ENCODE peak calls at places on chromosome 21, in ten cellular contexts. One of them, this sample, is unnamed.

GRCh38 chr21:38392722-38393121 is 105.6 kb downstream of the ERG start:
- DNase-seq in HCT116: no peak
- DNase-seq in ovary: no peak
- DNase-seq in CD8-positive, alpha-beta T cell: no peak
- DNase-seq in CD8-positive, alpha-beta memory T cell: no peak
- DNase-seq in adrenal gland: no peak
- DNase-seq in left ventricle myocardium inferior: no peak
- DNase-seq in esophagus squamous epithelium: no peak
- DNase-seq in lung: no peak
- DNase-seq in ascending aorta: no peak
- DNase-seq in this sample: no peak

GRCh38 chr21:22585558-22585957 is 1587.3 kb downstream of the NCAM2 start:
- DNase-seq in HCT116: no peak
- DNase-seq in ovary: no peak
- DNase-seq in CD8-positive, alpha-beta T cell: no peak
- DNase-seq in CD8-positive, alpha-beta memory T cell: no peak
- DNase-seq in adrenal gland: no peak
- DNase-seq in left ventricle myocardium inferior: no peak
- DNase-seq in esophagus squamous epithelium: no peak
- DNase-seq in lung: no peak
- DNase-seq in ascending aorta: no peak
- DNase-seq in this sample: no peak

GRCh38 chr21:44085491-44086321 is 21.5 kb upstream of the PWP2 start:
- DNase-seq in HCT116: no peak
- DNase-seq in ovary: no peak
- DNase-seq in CD8-positive, alpha-beta T cell: no peak
- DNase-seq in CD8-positive, alpha-beta memory T cell: no peak
- DNase-seq in adrenal gland: peak; percentile 52
- DNase-seq in left ventricle myocardium inferior: peak; percentile 36
- DNase-seq in esophagus squamous epithelium: no peak
- DNase-seq in lung: no peak
- DNase-seq in ascending aorta: no peak
- DNase-seq in this sample: no peak

GRCh38 chr21:43893536-43894205 is 28.6 kb downstream of the AGPAT3 start:
- DNase-seq in HCT116: no peak
- DNase-seq in ovary: no peak
- DNase-seq in CD8-positive, alpha-beta T cell: no peak
- DNase-seq in CD8-positive, alpha-beta memory T cell: no peak
- DNase-seq in adrenal gland: peak; percentile 53
- DNase-seq in left ventricle myocardium inferior: no peak
- DNase-seq in esophagus squamous epithelium: no peak
- DNase-seq in lung: peak; percentile 51
- DNase-seq in ascending aorta: no peak
- DNase-seq in this sample: no peak

GRCh38 chr21:43370888-43371570 is 55.9 kb downstream of the SIK1 start:
- DNase-seq in HCT116: no peak
- DNase-seq in ovary: no peak
- DNase-seq in CD8-positive, alpha-beta T cell: no peak
- DNase-seq in CD8-positive, alpha-beta memory T cell: no peak
- DNase-seq in adrenal gland: no peak
- DNase-seq in left ventricle myocardium inferior: no peak
- DNase-seq in esophagus squamous epithelium: no peak
- DNase-seq in lung: no peak
- DNase-seq in ascending aorta: no peak
- DNase-seq in this sample: no peak

GRCh38 chr21:38041493-38041892 is 125.2 kb upstream of the KCNJ6 start:
- DNase-seq in HCT116: no peak
- DNase-seq in ovary: no peak
- DNase-seq in CD8-positive, alpha-beta T cell: no peak
- DNase-seq in CD8-positive, alpha-beta memory T cell: no peak
- DNase-seq in adrenal gland: no peak
- DNase-seq in left ventricle myocardium inferior: no peak
- DNase-seq in esophagus squamous epithelium: no peak
- DNase-seq in lung: no peak
- DNase-seq in ascending aorta: no peak
- DNase-seq in this sample: no peak

GRCh38 chr21:38386967-38387366 is 111.3 kb downstream of the ERG start:
- DNase-seq in HCT116: no peak
- DNase-seq in ovary: no peak
- DNase-seq in CD8-positive, alpha-beta T cell: no peak
- DNase-seq in CD8-positive, alpha-beta memory T cell: no peak
- DNase-seq in adrenal gland: no peak
- DNase-seq in left ventricle myocardium inferior: no peak
- DNase-seq in esophagus squamous epithelium: no peak
- DNase-seq in lung: no peak
- DNase-seq in ascending aorta: no peak
- DNase-seq in this sample: no peak

GRCh38 chr21:16309250-16309971 is 579.6 kb downstream of the USP25 start:
- DNase-seq in HCT116: no peak
- DNase-seq in ovary: peak; percentile 57
- DNase-seq in CD8-positive, alpha-beta T cell: no peak
- DNase-seq in CD8-positive, alpha-beta memory T cell: no peak
- DNase-seq in adrenal gland: no peak
- DNase-seq in left ventricle myocardium inferior: no peak
- DNase-seq in esophagus squamous epithelium: no peak
- DNase-seq in lung: no peak
- DNase-seq in ascending aorta: no peak
- DNase-seq in this sample: no peak

GRCh38 chr21:36881223-36881622 is 85.2 kb downstream of the HLCS start:
- DNase-seq in HCT116: no peak
- DNase-seq in ovary: no peak
- DNase-seq in CD8-positive, alpha-beta T cell: no peak
- DNase-seq in CD8-positive, alpha-beta memory T cell: no peak
- DNase-seq in adrenal gland: no peak
- DNase-seq in left ventricle myocardium inferior: no peak
- DNase-seq in esophagus squamous epithelium: no peak
- DNase-seq in lung: no peak
- DNase-seq in ascending aorta: no peak
- DNase-seq in this sample: no peak

GRCh38 chr21:22827422-22827821 is 1829.2 kb downstream of the NCAM2 start:
- DNase-seq in HCT116: no peak
- DNase-seq in ovary: no peak
- DNase-seq in CD8-positive, alpha-beta T cell: no peak
- DNase-seq in CD8-positive, alpha-beta memory T cell: no peak
- DNase-seq in adrenal gland: no peak
- DNase-seq in left ventricle myocardium inferior: no peak
- DNase-seq in esophagus squamous epithelium: no peak
- DNase-seq in lung: no peak
- DNase-seq in ascending aorta: no peak
- DNase-seq in this sample: no peak

GRCh38 chr21:37757631-37758376 is 158.5 kb downstream of the KCNJ6 start:
- DNase-seq in HCT116: no peak
- DNase-seq in ovary: no peak
- DNase-seq in CD8-positive, alpha-beta T cell: no peak
- DNase-seq in CD8-positive, alpha-beta memory T cell: no peak
- DNase-seq in adrenal gland: no peak
- DNase-seq in left ventricle myocardium inferior: no peak
- DNase-seq in esophagus squamous epithelium: no peak
- DNase-seq in lung: no peak
- DNase-seq in ascending aorta: no peak
- DNase-seq in this sample: no peak

GRCh38 chr21:22575165-22575584 is 1577.0 kb downstream of the NCAM2 start:
- DNase-seq in HCT116: no peak
- DNase-seq in ovary: no peak
- DNase-seq in CD8-positive, alpha-beta T cell: no peak
- DNase-seq in CD8-positive, alpha-beta memory T cell: no peak
- DNase-seq in adrenal gland: no peak
- DNase-seq in left ventricle myocardium inferior: no peak
- DNase-seq in esophagus squamous epithelium: no peak
- DNase-seq in lung: no peak
- DNase-seq in ascending aorta: no peak
- DNase-seq in this sample: no peak

GRCh38 chr21:16420086-16420724 is 690.4 kb downstream of the USP25 start:
- DNase-seq in HCT116: no peak
- DNase-seq in ovary: peak; percentile 74
- DNase-seq in CD8-positive, alpha-beta T cell: no peak
- DNase-seq in CD8-positive, alpha-beta memory T cell: no peak
- DNase-seq in adrenal gland: peak; percentile 62
- DNase-seq in left ventricle myocardium inferior: peak; percentile 38
- DNase-seq in esophagus squamous epithelium: no peak
- DNase-seq in lung: peak; percentile 45
- DNase-seq in ascending aorta: no peak
- DNase-seq in this sample: no peak

GRCh38 chr21:30719401-30719800 is 824 bp upstream of the KRTAP21-3 start:
- DNase-seq in HCT116: no peak
- DNase-seq in ovary: no peak
- DNase-seq in CD8-positive, alpha-beta T cell: no peak
- DNase-seq in CD8-positive, alpha-beta memory T cell: no peak
- DNase-seq in adrenal gland: no peak
- DNase-seq in left ventricle myocardium inferior: no peak
- DNase-seq in esophagus squamous epithelium: no peak
- DNase-seq in lung: no peak
- DNase-seq in ascending aorta: no peak
- DNase-seq in this sample: no peak

GRCh38 chr21:34974162-34974981 is 74.7 kb downstream of the RUNX1 start:
- DNase-seq in HCT116: no peak
- DNase-seq in ovary: no peak
- DNase-seq in CD8-positive, alpha-beta T cell: peak; percentile 33
- DNase-seq in CD8-positive, alpha-beta memory T cell: peak; percentile 79
- DNase-seq in adrenal gland: no peak
- DNase-seq in left ventricle myocardium inferior: no peak
- DNase-seq in esophagus squamous epithelium: no peak
- DNase-seq in lung: no peak
- DNase-seq in ascending aorta: no peak
- DNase-seq in this sample: no peak

GRCh38 chr21:38120984-38121855 is 135.6 kb upstream of the KCNJ15 start:
- DNase-seq in HCT116: no peak
- DNase-seq in ovary: no peak
- DNase-seq in CD8-positive, alpha-beta T cell: no peak
- DNase-seq in CD8-positive, alpha-beta memory T cell: no peak
- DNase-seq in adrenal gland: no peak
- DNase-seq in left ventricle myocardium inferior: no peak
- DNase-seq in esophagus squamous epithelium: no peak
- DNase-seq in lung: no peak
- DNase-seq in ascending aorta: no peak
- DNase-seq in this sample: no peak

GRCh38 chr21:28196981-28197380 is 795.7 kb downstream of the LTN1 start:
- DNase-seq in HCT116: no peak
- DNase-seq in ovary: no peak
- DNase-seq in CD8-positive, alpha-beta T cell: no peak
- DNase-seq in CD8-positive, alpha-beta memory T cell: no peak
- DNase-seq in adrenal gland: no peak
- DNase-seq in left ventricle myocardium inferior: no peak
- DNase-seq in esophagus squamous epithelium: no peak
- DNase-seq in lung: no peak
- DNase-seq in ascending aorta: no peak
- DNase-seq in this sample: no peak

DNA sequence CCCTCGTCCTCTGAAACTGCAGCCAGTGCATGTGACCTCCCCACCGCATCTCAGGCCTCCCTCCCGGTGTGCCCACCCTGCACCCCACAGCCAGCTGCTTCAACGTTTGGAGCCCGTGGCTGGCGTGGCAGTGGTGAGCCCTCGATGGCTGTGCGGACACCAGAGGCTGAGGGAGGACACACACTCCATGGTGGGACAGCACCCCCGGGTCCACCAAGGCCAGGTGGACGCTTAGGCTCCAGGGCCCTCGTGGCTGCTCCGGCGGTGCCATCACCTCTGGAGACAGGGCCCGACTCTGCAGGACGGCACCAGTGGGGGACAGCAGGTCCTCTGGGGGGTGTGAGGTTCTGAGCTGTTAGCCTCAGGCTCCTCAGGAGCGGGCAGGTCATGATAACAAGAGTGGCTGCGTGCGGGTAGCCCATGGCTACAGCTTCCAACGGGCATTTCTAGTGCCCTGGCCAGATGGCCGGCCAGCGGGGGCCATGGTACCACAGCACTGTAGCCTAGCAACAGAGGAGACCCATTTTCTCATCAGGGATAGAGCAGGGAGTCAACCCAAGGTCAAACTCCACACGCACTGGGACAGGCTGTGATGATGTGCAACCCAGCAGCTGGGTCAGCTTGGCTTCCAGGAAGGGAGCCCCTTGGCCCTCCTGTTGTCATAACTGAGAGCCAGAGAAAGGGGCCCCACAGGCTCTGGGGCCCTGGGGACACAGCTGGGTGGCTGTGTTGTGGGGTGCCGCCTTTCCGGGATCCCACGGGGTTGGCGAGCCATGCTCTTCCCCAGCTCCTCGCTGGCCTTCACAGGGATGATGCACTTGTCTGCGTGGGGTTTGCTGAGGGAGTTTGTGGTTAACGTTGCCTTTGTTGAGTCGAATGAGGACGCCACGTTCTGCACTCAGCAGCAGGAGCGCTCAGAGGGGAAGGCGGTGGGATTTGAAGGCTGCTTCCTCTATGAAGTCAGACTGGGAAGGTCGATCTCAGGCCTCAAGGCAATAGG is 46.1 kb downstream of the COL18A1 start:
- DNase-seq in HCT116: no peak
- DNase-seq in ovary: no peak
- DNase-seq in CD8-positive, alpha-beta T cell: no peak
- DNase-seq in CD8-positive, alpha-beta memory T cell: no peak
- DNase-seq in adrenal gland: no peak
- DNase-seq in left ventricle myocardium inferior: peak; percentile 9
- DNase-seq in esophagus squamous epithelium: no peak
- DNase-seq in lung: no peak
- DNase-seq in ascending aorta: no peak
- DNase-seq in this sample: no peak
- H3K4me1 ChIP-seq in HCT116: peaks cover 7% of the 10 kb centered on the region
- H3K4me1 ChIP-seq in ovary: peaks cover 18% of the 10 kb centered on the region
- H3K4me1 ChIP-seq in CD8-positive, alpha-beta T cell: no peaks in the 10 kb centered on the region
- H3K4me1 ChIP-seq in CD8-positive, alpha-beta memory T cell: no peaks in the 10 kb centered on the region
- H3K4me1 ChIP-seq in adrenal gland: no peaks in the 10 kb centered on the region
- H3K4me1 ChIP-seq in left ventricle myocardium inferior: peaks cover 29% of the 10 kb centered on the region
- H3K4me1 ChIP-seq in esophagus squamous epithelium: peaks cover 32% of the 10 kb centered on the region
- H3K4me1 ChIP-seq in lung: peaks cover 5% of the 10 kb centered on the region
- H3K4me1 ChIP-seq in ascending aorta: peaks cover 21% of the 10 kb centered on the region
- H3K4me1 ChIP-seq in this sample: peaks cover 28% of the 10 kb centered on the region

GRCh38 chr21:29697555-29698193 is 242.1 kb downstream of the GRIK1 start:
- DNase-seq in HCT116: no peak
- DNase-seq in ovary: no peak
- DNase-seq in CD8-positive, alpha-beta T cell: no peak
- DNase-seq in CD8-positive, alpha-beta memory T cell: no peak
- DNase-seq in adrenal gland: no peak
- DNase-seq in left ventricle myocardium inferior: no peak
- DNase-seq in esophagus squamous epithelium: no peak
- DNase-seq in lung: no peak
- DNase-seq in ascending aorta: no peak
- DNase-seq in this sample: no peak
- H3K4me1 ChIP-seq in HCT116: no peaks in the 10 kb centered on the region
- H3K4me1 ChIP-seq in ovary: no peaks in the 10 kb centered on the region
- H3K4me1 ChIP-seq in CD8-positive, alpha-beta T cell: no peaks in the 10 kb centered on the region
- H3K4me1 ChIP-seq in CD8-positive, alpha-beta memory T cell: no peaks in the 10 kb centered on the region
- H3K4me1 ChIP-seq in adrenal gland: no peaks in the 10 kb centered on the region
- H3K4me1 ChIP-seq in left ventricle myocardium inferior: no peaks in the 10 kb centered on the region
- H3K4me1 ChIP-seq in esophagus squamous epithelium: no peaks in the 10 kb centered on the region
- H3K4me1 ChIP-seq in lung: no peaks in the 10 kb centered on the region
- H3K4me1 ChIP-seq in ascending aorta: no peaks in the 10 kb centered on the region
- H3K4me1 ChIP-seq in this sample: no peaks in the 10 kb centered on the region

GRCh38 chr21:42061866-42062542 is 9.1 kb upstream of the UMODL1 start:
- DNase-seq in HCT116: no peak
- DNase-seq in ovary: no peak
- DNase-seq in CD8-positive, alpha-beta T cell: peak; percentile 66
- DNase-seq in CD8-positive, alpha-beta memory T cell: no peak
- DNase-seq in adrenal gland: no peak
- DNase-seq in left ventricle myocardium inferior: no peak
- DNase-seq in esophagus squamous epithelium: no peak
- DNase-seq in lung: no peak
- DNase-seq in ascending aorta: no peak
- DNase-seq in this sample: no peak
- H3K4me1 ChIP-seq in HCT116: peaks cover 8% of the 10 kb centered on the region
- H3K4me1 ChIP-seq in ovary: no peaks in the 10 kb centered on the region
- H3K4me1 ChIP-seq in CD8-positive, alpha-beta T cell: peaks cover 32% of the 10 kb centered on the region
- H3K4me1 ChIP-seq in CD8-positive, alpha-beta memory T cell: peaks cover 43% of the 10 kb centered on the region
- H3K4me1 ChIP-seq in adrenal gland: peaks cover 4% of the 10 kb centered on the region
- H3K4me1 ChIP-seq in left ventricle myocardium inferior: peaks cover 8% of the 10 kb centered on the region
- H3K4me1 ChIP-seq in esophagus squamous epithelium: peaks cover 28% of the 10 kb centered on the region
- H3K4me1 ChIP-seq in lung: peaks cover 9% of the 10 kb centered on the region
- H3K4me1 ChIP-seq in ascending aorta: peaks cover 12% of the 10 kb centered on the region
- H3K4me1 ChIP-seq in this sample: peaks cover 23% of the 10 kb centered on the region

GRCh38 chr21:26070121-26070520 is 100.4 kb downstream of the APP start:
- DNase-seq in HCT116: no peak
- DNase-seq in ovary: no peak
- DNase-seq in CD8-positive, alpha-beta T cell: no peak
- DNase-seq in CD8-positive, alpha-beta memory T cell: no peak
- DNase-seq in adrenal gland: no peak
- DNase-seq in left ventricle myocardium inferior: no peak
- DNase-seq in esophagus squamous epithelium: no peak
- DNase-seq in lung: no peak
- DNase-seq in ascending aorta: no peak
- DNase-seq in this sample: no peak
- H3K4me1 ChIP-seq in HCT116: no peaks in the 10 kb centered on the region
- H3K4me1 ChIP-seq in ovary: peaks cover 9% of the 10 kb centered on the region
- H3K4me1 ChIP-seq in CD8-positive, alpha-beta T cell: peaks cover 9% of the 10 kb centered on the region
- H3K4me1 ChIP-seq in CD8-positive, alpha-beta memory T cell: peaks cover 23% of the 10 kb centered on the region
- H3K4me1 ChIP-seq in adrenal gland: peaks cover 21% of the 10 kb centered on the region
- H3K4me1 ChIP-seq in left ventricle myocardium inferior: peaks cover 48% of the 10 kb centered on the region
- H3K4me1 ChIP-seq in esophagus squamous epithelium: no peaks in the 10 kb centered on the region
- H3K4me1 ChIP-seq in lung: peaks cover 6% of the 10 kb centered on the region
- H3K4me1 ChIP-seq in ascending aorta: peaks cover 7% of the 10 kb centered on the region
- H3K4me1 ChIP-seq in this sample: peaks cover 27% of the 10 kb centered on the region

This sample was measured in thoracic aorta.